ENCODE peak calls at places on chromosomes 13 and 19, in four cellular contexts. W is K562, X is GM12878, K is H1. H is an unnamed sample.

GRCh38 chr19:29662604-29663404 is 2.5 kb upstream of the PLEKHF1 start:
- DNase-seq in K (no peak), X (no peak), W (peak), H (no peak)

GRCh38 chr19:52520013-52520412 is 7.5 kb upstream of the ZNF808 start:
- DNase-seq in X (no peak), W (peak), K (no peak), H (no peak)

GRCh38 chr13:92769064-92769463 is 457.5 kb upstream of the GPC6 start:
- DNase-seq in K (no peak), X (no peak), W (no peak), H (no peak)

GRCh38 chr13:89383891-89384290 is 1712.7 kb downstream of the SLITRK5 start:
- DNase-seq in K (no peak), W (no peak), X (no peak), H (no peak)

GRCh38 chr13:114152285-114152645 is 19.8 kb upstream of the RASA3 start:
- DNase-seq in W (no peak), X (no peak), K (no peak), H (no peak)

GRCh38 chr19:52600639-52601024 is 30.5 kb downstream of the ZNF701 start:
- DNase-seq in X (no peak), K (no peak), W (no peak), H (peak)

GRCh38 chr13:40272776-40273139 is 393.7 kb downstream of the FOXO1 start:
- DNase-seq in X (no peak), W (no peak), K (no peak), H (no peak)

GRCh38 chr19:36605839-36606478 is 846 bp downstream of the ZNF382 start:
- DNase-seq in X (peak), W (no peak), K (no peak), H (no peak)

GRCh38 chr19:34253711-34254551 is 423 bp upstream of the GARRE1 start:
- DNase-seq in X (no peak), W (peak), K (peak), H (peak)

GRCh38 chr19:1533510-1534150 is 9.8 kb downstream of the PLK5 start:
- DNase-seq in W (no peak), X (no peak), K (no peak), H (no peak)
- TF ChIP-seq CBX5 in W (no peak), X (no peak), K (no peak), H (no peak)

GRCh38 chr13:75399168-75399878 is 82.6 kb downstream of the TBC1D4 start:
- DNase-seq in X (no peak), W (no peak), K (no peak), H (no peak)

GRCh38 chr13:75395901-75396300 is 86.1 kb downstream of the TBC1D4 start:
- DNase-seq in X (no peak), K (no peak), W (no peak), H (no peak)

GRCh38 chr13:75400775-75401174 is 81.2 kb downstream of the TBC1D4 start:
- DNase-seq in W (no peak), X (no peak), K (no peak), H (peak)

GRCh38 chr13:75399879-75400217 is 82.1 kb downstream of the TBC1D4 start:
- DNase-seq in W (no peak), X (no peak), K (no peak), H (no peak)

GRCh38 chr13:75398072-75398471 is 83.9 kb downstream of the TBC1D4 start:
- DNase-seq in X (no peak), W (no peak), K (no peak), H (no peak)
- TF ChIP-seq CBX5 in X (no peak), W (no peak), K (no peak), H (no peak)

DNA sequence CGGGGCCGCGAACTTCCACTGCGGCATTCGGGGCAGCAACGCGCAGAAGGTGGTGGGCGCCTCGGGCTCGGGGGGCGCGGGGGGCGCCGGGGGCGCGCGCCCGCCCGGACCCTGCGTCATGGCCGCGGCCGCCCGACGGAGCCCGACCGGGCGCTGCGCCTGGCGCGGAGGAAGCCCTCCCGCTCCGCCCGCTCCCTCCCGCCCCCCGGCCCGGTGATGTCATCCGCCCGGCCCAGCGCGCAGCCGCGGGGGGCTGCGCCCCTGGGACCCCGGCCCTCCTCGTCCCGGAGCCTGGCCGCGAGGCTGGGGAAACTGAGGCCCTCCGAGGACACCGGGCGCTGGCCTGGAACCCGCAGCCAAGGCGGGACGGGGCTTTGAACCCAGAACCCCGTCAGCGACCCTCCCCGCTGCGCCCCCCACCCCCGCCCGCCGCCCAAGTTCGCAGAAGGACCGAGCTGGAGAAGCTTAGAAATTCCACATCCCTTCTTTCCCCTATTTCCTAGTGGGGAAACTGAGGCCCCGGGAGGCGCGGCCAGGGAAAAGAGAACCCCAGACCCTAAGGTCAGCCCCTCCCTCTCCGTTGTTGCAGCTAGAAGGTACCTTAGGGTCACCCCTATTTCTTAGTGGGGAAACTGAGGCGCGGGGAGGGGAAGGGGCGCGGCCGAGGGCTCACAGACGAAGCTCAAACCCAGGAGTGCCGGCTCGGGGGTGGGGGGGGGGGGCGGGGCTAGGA is at the start of gene SHC2:
- DNase-seq in W (no peak), K (no peak), X (no peak), H (no peak)
- TF ChIP-seq CBX5 in W (no peak), K (no peak), X (no peak), H (no peak)

DNA sequence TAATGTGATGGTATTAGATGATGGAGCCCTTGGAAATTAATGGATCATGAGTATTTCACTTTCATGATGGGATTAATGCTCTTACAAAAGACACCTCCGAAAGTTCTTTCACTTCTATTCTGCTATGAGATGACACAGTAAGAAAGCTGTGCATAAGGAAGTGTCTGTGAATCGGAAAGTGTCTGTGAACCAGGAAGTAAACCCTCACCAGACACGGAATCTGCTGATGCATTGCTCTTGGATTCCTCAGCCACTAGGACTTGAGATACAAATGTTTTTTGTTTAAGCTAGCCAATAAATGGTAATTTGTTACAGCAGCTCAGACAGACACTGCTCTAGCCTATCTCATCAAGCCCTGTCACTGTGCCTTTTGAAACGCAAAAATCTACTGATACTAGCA is 440.4 kb upstream of the PRR20A start:
- DNase-seq in X (no peak), K (no peak), W (no peak), H (no peak)
- TF ChIP-seq CBX5 in X (no peak), K (no peak), W (no peak), H (no peak)

DNA sequence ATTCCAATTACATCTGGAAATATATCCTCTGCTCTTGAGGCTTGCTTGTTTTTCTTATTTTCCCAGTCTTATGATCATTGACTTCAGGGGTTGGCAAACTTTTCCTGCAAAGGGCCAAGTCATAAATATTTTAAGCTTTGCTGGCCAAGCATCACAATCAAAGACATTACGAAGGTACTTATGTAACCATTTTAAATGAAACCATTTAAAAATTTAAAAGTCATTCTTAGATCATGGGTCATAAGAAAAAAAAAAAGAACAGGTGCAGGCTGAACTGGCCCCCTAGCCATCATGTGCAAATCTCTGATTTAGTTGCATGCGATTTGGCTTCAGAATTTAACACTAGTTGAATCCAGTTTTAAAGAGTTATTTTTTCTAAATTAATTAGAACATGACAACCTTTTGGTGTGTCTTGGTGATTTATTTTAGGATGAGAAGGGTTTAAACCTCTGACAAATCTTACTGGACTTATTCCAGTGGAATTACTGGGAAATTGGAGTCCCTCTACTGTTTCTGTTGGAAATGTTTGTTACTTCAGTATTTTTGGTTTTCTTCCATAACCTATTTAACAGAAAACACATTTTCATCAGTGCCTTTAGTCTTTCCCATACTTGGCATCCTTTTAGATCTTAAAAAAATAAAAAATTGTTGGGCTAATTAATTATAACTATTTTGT is 148.1 kb downstream of the NHLRC3 start:
- DNase-seq in X (no peak), K (no peak), W (no peak), H (no peak)
- TF ChIP-seq CBX5 in X (no peak), K (no peak), W (no peak), H (no peak)

DNA sequence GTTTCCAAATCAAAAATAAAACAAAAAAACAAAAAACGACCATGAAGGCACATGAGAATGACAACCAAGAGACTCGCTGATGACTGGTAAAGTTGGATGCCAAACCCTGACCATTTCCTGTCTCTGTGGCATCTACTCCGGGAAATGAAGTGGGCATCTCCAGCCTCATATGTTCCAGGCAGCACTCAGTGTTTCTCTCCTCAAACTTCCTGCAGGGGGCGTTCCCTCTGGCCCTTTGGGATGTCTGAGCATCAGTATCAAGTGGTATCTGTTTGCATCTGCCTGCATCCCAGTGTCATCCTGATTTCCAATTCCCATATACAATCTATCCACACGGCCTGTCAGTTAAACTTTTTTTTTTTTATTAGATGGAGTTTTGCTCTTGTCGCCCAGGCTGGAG is 9.8 kb upstream of the SIGLEC12 start:
- DNase-seq in W (peak), X (no peak), K (peak), H (peak)
- TF ChIP-seq CBX5 in W (no peak), X (no peak), K (no peak), H (no peak)

GRCh38 chr19:5076440-5077208 is 107.7 kb downstream of the KDM4B start:
- DNase-seq in W (no peak), K (no peak), X (no peak), H (no peak)
- TF ChIP-seq CBX5 in W (no peak), K (no peak), X (no peak), H (no peak)

GRCh38 chr13:113095146-113096051 is 10.2 kb upstream of the F7 start:
- DNase-seq in X (no peak), W (no peak), K (no peak), H (no peak)

GRCh38 chr13:113092776-113093579 is 12.6 kb upstream of the F7 start:
- DNase-seq in W (no peak), X (no peak), K (no peak), H (no peak)

GRCh38 chr13:113091891-113092775 is 13.5 kb upstream of the F7 start:
- DNase-seq in W (no peak), K (no peak), X (no peak), H (no peak)

GRCh38 chr13:113094410-113094800 is 11.2 kb upstream of the F7 start:
- DNase-seq in X (no peak), W (no peak), K (no peak), H (no peak)

GRCh38 chr13:113093580-113094409 is 11.8 kb upstream of the F7 start:
- DNase-seq in X (no peak), K (no peak), W (no peak), H (no peak)
- TF ChIP-seq CBX5 in X (no peak), K (no peak), W (no peak), H (no peak)

GRCh38 chr19:11196406-11197287 is 698 bp downstream of the KANK2 start:
- DNase-seq in X (no peak), W (peak), K (no peak), H (no peak)
- TF ChIP-seq CBX5 in X (no peak), W (no peak), K (no peak), H (no peak)

GRCh38 chr19:53991224-53992113 is at the start of gene CACNG6:
- DNase-seq in W (no peak), K (no peak), X (no peak), H (no peak)
- TF ChIP-seq CBX5 in W (no peak), K (no peak), X (no peak), H (no peak)

H was measured in HepG2.